ENCODE peak calls at places on chromosome 3, in eight cellular contexts. K is stomach; S is H9; Y is psoas muscle; H is pancreas; W is CD4-positive, CD25-positive, alpha-beta regulatory T cell; R is testis; A is heart right ventricle. Q is an unnamed sample.

GRCh38 chr3:97232635-97233034 is 418.2 kb downstream of the EPHA6 start:
- DNase-seq in S (no peak), R (no peak), H (no peak), Y (no peak), W (no peak), A (no peak), K (peak; percentile 25), Q (no peak)

GRCh38 chr3:72265250-72265649 is 480.3 kb upstream of the PROK2 start:
- DNase-seq in S (no peak), H (no peak), Y (no peak), R (no peak), K (no peak), W (peak; percentile 14), A (no peak), Q (no peak)

GRCh38 chr3:69439683-69440270 is 53.9 kb upstream of the FRMD4B start:
- DNase-seq in H (no peak), R (no peak), A (no peak), Y (no peak), S (no peak), K (no peak), W (peak; percentile 26), Q (no peak)

GRCh38 chr3:27993061-27993460 is 248.4 kb upstream of the CMC1 start:
- DNase-seq in W (no peak), A (no peak), S (no peak), H (no peak), K (no peak), R (no peak), Y (no peak), Q (no peak)

GRCh38 chr3:184275961-184276910 is at the start of gene ECE2:
- DNase-seq in A (no peak), K (no peak), R (no peak), W (no peak), S (no peak), H (no peak), Y (no peak), Q (no peak)

GRCh38 chr3:24225027-24225743 is 269.5 kb downstream of the THRB start:
- DNase-seq in R (no peak), S (no peak), W (no peak), H (no peak), Y (no peak), A (no peak), K (no peak), Q (no peak)

GRCh38 chr3:16311960-16312451 is 47.0 kb downstream of the OXNAD1 start:
- DNase-seq in W (peak; percentile 89), S (no peak), H (no peak), Y (peak; percentile 55), A (no peak), R (no peak), K (no peak), Q (no peak)

GRCh38 chr3:194675081-194675640 is 3.2 kb upstream of the LSG1 start:
- DNase-seq in K (no peak), R (no peak), W (peak; percentile 27), A (no peak), Y (no peak), S (no peak), H (no peak), Q (no peak)

GRCh38 chr3:135771760-135772159 is 193.8 kb upstream of the PPP2R3A start:
- DNase-seq in R (no peak), K (no peak), W (no peak), Y (no peak), S (no peak), A (no peak), H (no peak), Q (no peak)

GRCh38 chr3:46228259-46229222 is 13.7 kb upstream of the CCR3 start:
- DNase-seq in S (no peak), Y (no peak), H (no peak), R (no peak), K (no peak), W (peak; percentile 72), A (no peak), Q (no peak)

GRCh38 chr3:65597952-65598413 is 440.7 kb downstream of the MAGI1 start:
- DNase-seq in S (peak; percentile 87), W (no peak), R (no peak), K (no peak), H (no peak), A (no peak), Y (no peak), Q (no peak)

GRCh38 chr3:104604326-104605010 is 762.2 kb upstream of the ALCAM start:
- DNase-seq in H (no peak), K (no peak), S (no peak), W (no peak), R (no peak), A (no peak), Y (no peak), Q (no peak)

GRCh38 chr3:172132159-172132586 is 92.8 kb downstream of the FNDC3B start:
- DNase-seq in W (peak; percentile 79), S (no peak), R (no peak), K (no peak), Y (no peak), H (no peak), A (no peak), Q (no peak)

GRCh38 chr3:193842029-193842782 is 249.2 kb downstream of the OPA1 start:
- DNase-seq in S (no peak), K (peak; percentile 64), Y (no peak), A (no peak), W (no peak), R (no peak), H (no peak), Q (no peak)

GRCh38 chr3:153032891-153033290 is 129.1 kb upstream of the RAP2B start:
- DNase-seq in W (no peak), S (no peak), H (no peak), K (no peak), R (no peak), A (no peak), Y (no peak), Q (no peak)

GRCh38 chr3:87920549-87920948 is 138.3 kb downstream of the CGGBP1 start:
- DNase-seq in R (no peak), H (no peak), Y (no peak), K (no peak), S (no peak), A (no peak), W (no peak), Q (no peak)

GRCh38 chr3:87924485-87924884 is 134.3 kb downstream of the CGGBP1 start:
- DNase-seq in Y (no peak), H (no peak), K (no peak), W (no peak), A (no peak), R (no peak), S (no peak), Q (no peak)
- H3K9me3 ChIP-seq in Y (no peaks in the 10 kb centered on the region), H (no peaks in the 10 kb centered on the region), K (peaks cover 24% of the 10 kb centered on the region), W (peaks cover 7% of the 10 kb centered on the region), A (peaks cover 4% of the 10 kb centered on the region), R (no peaks in the 10 kb centered on the region), S (peaks cover 13% of the 10 kb centered on the region), Q (peaks cover 3% of the 10 kb centered on the region)

GRCh38 chr3:148955544-148956346 is 35.6 kb upstream of the GYG1 start:
- DNase-seq in S (no peak), Y (peak; percentile 19), R (peak; percentile 79), K (peak; percentile 39), W (peak; percentile 53), A (no peak), H (peak; percentile 59), Q (peak; percentile 88)
- H3K27ac ChIP-seq in S (no peak overlapping the region), Y (peak overlapping the region; percentile 86), R (peak overlapping the region; percentile 82), K (peak overlapping the region; percentile 7), W (no peak overlapping the region), A (peak overlapping the region; percentile 64), H (no peak overlapping the region), Q (peak overlapping the region; percentile 99)

GRCh38 chr3:9534429-9534828 is 19.2 kb downstream of the LHFPL4 start:
- DNase-seq in K (no peak), R (no peak), A (no peak), S (no peak), H (no peak), W (no peak), Y (no peak), Q (no peak)

GRCh38 chr3:9542182-9542581 is 11.4 kb downstream of the LHFPL4 start:
- DNase-seq in Y (no peak), K (no peak), A (no peak), W (no peak), R (no peak), H (no peak), S (no peak), Q (no peak)

DNA sequence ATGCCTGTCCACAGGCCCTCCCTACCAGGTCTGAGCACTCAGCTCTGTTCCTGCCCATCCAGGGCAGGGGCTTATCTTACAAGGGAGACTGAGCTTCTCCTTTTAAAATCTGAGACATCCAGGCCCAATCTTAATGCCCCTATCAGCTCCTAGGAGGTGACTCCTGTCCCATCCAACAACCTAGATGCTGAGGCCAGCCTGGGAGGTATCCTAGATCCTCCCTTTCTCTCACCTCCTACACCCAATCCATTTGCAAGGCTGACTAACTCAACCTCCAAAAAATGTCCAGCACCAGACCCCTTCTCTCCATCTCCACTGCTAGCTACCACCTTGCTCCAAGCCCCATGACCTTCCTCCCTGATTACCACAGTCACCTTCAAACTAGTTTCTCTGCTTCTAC is 17.4 kb downstream of the LHFPL4 start:
- DNase-seq in Y (no peak), A (no peak), S (no peak), R (no peak), H (no peak), K (no peak), W (no peak), Q (no peak)
- H3K9me3 ChIP-seq in Y (no peaks in the 10 kb centered on the region), A (no peaks in the 10 kb centered on the region), S (no peaks in the 10 kb centered on the region), R (no peaks in the 10 kb centered on the region), H (no peaks in the 10 kb centered on the region), K (no peaks in the 10 kb centered on the region), W (no peaks in the 10 kb centered on the region), Q (no peaks in the 10 kb centered on the region)

DNA sequence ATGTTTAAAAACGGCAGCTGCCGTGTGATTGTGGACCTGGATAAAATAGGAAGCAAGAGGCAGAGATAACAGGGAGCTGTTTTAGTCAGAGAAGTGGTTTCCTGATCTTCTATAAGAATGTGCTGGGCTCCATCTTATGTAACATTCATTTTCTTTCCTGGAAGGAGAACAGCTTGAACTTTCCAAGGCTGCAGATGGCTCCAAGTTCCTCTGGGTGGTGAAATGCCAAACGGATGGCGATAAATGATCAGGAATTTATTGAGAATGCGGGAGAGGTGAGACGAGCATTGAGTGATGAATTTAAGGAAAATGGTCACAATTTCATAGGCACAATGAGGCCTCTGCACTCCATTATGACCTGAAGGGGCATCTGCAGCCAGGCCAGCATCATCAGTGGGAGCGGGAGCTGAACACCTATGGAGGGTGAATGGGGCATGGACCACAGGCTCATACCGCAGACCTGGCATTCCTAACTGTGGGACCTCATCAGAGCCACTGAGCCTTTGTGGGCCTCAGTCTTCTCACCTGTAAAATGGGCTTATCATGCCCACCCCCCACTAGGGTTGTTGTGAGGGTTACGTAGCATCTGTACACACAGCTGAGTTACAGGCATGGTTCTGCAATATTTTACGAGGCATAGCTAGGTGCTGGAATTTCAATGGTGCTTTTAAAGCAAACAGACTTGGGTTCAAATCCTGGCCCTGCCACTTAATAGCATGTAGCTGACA is 17.1 kb downstream of the MGLL start:
- DNase-seq in K (no peak), Y (no peak), A (no peak), S (no peak), R (no peak), W (no peak), H (no peak), Q (no peak)
- H3K27ac ChIP-seq in K (no peak overlapping the region), Y (no peak overlapping the region), A (no peak overlapping the region), S (no peak overlapping the region), R (no peak overlapping the region), W (no peak overlapping the region), H (no peak overlapping the region), Q (no peak overlapping the region)

GRCh38 chr3:34727700-34728099 is 911.6 kb upstream of the ARPP21 start:
- DNase-seq in S (no peak), H (no peak), K (no peak), Y (no peak), R (no peak), W (no peak), A (no peak), Q (no peak)
- H3K9me3 ChIP-seq in S (no peaks in the 10 kb centered on the region), H (no peaks in the 10 kb centered on the region), K (peaks cover 4% of the 10 kb centered on the region), Y (no peaks in the 10 kb centered on the region), R (no peaks in the 10 kb centered on the region), W (no peaks in the 10 kb centered on the region), A (no peaks in the 10 kb centered on the region), Q (no peaks in the 10 kb centered on the region)

Q was measured in uterus.